ENCODE peak calls at places on chromosomes 12 and 14, in four cellular contexts. R is WERI-Rb-1, C is fibroblast of mammary gland, D is mucosa of descending colon. F is an unnamed sample.

GRCh38 chr12:29073631-29074239 is 75.3 kb upstream of the FAR2 start:
- DNase-seq in R (peak; percentile 24), C (peak; percentile 73), D (no peak), F (peak; percentile 48)

GRCh38 chr14:92751819-92752218 is 3.4 kb upstream of the LGMN start:
- DNase-seq in R (peak; percentile 32), C (no peak), D (no peak), F (no peak)

GRCh38 chr12:29158364-29158763 is 9.3 kb downstream of the FAR2 start:
- DNase-seq in R (no peak), C (no peak), D (no peak), F (no peak)

GRCh38 chr14:95432152-95433093 is 84.0 kb downstream of the SYNE3 start:
- DNase-seq in R (peak; percentile 81), C (peak; percentile 25), D (peak; percentile 71), F (peak; percentile 29)

GRCh38 chr12:57097554-57097835 is 8.6 kb downstream of the NAB2 start:
- DNase-seq in R (no peak), C (peak; percentile 31), D (no peak), F (no peak)

GRCh38 chr12:96502477-96502876 is 13.1 kb downstream of the CFAP54 start:
- DNase-seq in R (no peak), C (no peak), D (no peak), F (no peak)

GRCh38 chr12:129877383-129877782 is 26.4 kb downstream of the TMEM132D start:
- DNase-seq in R (peak; percentile 23), C (no peak), D (no peak), F (no peak)

GRCh38 chr12:32641287-32641901 is 37.7 kb upstream of the DNM1L start:
- DNase-seq in R (no peak), C (no peak), D (no peak), F (no peak)

GRCh38 chr14:32846821-32847220 is 91.9 kb upstream of the NPAS3 start:
- DNase-seq in R (no peak), C (no peak), D (no peak), F (no peak)

GRCh38 chr12:132483208-132483607 is 6.7 kb upstream of the FBRSL1 start:
- DNase-seq in R (no peak), C (no peak), D (no peak), F (no peak)

GRCh38 chr12:2397356-2398045 is 344.7 kb downstream of the CACNA1C start:
- DNase-seq in R (peak; percentile 71), C (no peak), D (no peak), F (no peak)

GRCh38 chr14:51018521-51018920 is 74.2 kb upstream of the PYGL start:
- DNase-seq in R (no peak), C (peak; percentile 59), D (no peak), F (peak; percentile 77)

GRCh38 chr12:79775355-79776073 is 84.8 kb upstream of the PAWR start:
- DNase-seq in R (no peak), C (no peak), D (no peak), F (no peak)

GRCh38 chr12:64569923-64570595 is 40.2 kb upstream of the RASSF3 start:
- DNase-seq in R (no peak), C (no peak), D (no peak), F (peak; percentile 36)

GRCh38 chr12:75766263-75767160 is 255.1 kb upstream of the KRR1 start:
- DNase-seq in R (no peak), C (peak; percentile 82), D (no peak), F (no peak)

GRCh38 chr12:50764116-50764860 is 387 bp downstream of the ATF1 start:
- DNase-seq in R (peak; percentile 34), C (peak; percentile 24), D (peak; percentile 84), F (peak; percentile 25)

GRCh38 chr12:123035841-123036240 is 55.4 kb downstream of the ARL6IP4 start:
- DNase-seq in R (no peak), C (no peak), D (no peak), F (no peak)

GRCh38 chr12:117284160-117284559 is 77.3 kb downstream of the NOS1 start:
- DNase-seq in R (peak; percentile 48), C (no peak), D (no peak), F (no peak)

GRCh38 chr12:56634837-56635538 is 4.9 kb upstream of the BAZ2A start:
- DNase-seq in R (peak; percentile 93), C (peak; percentile 85), D (peak; percentile 90), F (peak; percentile 78)

GRCh38 chr12:106267535-106267934 is 19.7 kb upstream of the CKAP4 start:
- DNase-seq in R (no peak), C (no peak), D (no peak), F (no peak)

GRCh38 chr12:113333111-113333750 is 1.7 kb downstream of the SLC8B1 start:
- DNase-seq in R (no peak), C (no peak), D (no peak), F (no peak)
- H3K4me3 ChIP-seq in R (no peak overlapping the region), C (no peak overlapping the region), D (no peak overlapping the region), F (no peak overlapping the region)

DNA sequence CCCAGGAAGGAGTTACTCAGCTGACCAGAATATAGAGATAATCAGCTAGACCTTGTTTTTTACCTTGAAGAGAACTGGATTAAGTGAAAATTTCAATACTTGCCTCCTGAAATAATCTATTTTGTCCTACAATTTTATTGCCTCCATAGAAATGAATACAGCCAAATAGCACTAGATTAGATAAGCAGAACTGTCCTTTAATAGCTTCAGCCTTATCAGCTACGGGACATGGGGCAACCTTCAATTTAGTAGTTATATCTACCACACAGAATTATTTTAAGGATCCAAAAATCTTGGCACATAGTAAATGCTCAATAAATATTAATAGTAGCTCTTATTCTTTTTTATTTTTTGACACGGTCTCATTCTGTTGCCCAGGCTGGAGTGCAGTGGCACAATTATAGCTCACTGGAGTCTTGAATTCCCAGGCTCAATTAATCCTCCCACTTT is 67.2 kb upstream of the PLEKHG3 start:
- DNase-seq in R (no peak), C (no peak), D (no peak), F (no peak)
- TF ChIP-seq CTCF in R (no peak), C (no peak), D (no peak), F (no peak)

DNA sequence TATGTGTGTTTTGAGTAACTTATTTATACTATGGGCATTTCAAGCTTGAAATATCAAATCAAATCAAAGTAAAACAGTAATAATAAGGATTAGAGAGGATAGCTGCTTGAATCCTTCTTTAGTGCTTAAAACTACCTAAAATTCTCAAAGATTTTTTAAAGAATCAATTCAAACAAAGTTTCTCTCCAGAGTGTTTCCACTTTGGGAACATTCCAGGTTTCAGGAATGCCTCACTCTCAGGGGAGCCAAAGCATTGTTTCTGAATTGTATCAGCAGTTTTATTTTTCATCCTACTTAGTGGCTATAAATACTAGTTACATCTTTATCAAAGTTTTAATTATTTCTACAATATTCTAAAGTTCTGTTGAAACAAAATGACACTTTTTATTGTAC is 796 bp downstream of the RASSF9 start:
- DNase-seq in R (no peak), C (peak; percentile 54), D (no peak), F (peak; percentile 57)
- H3K4me3 ChIP-seq in R (no peak overlapping the region), C (peak overlapping the region; percentile 48), D (no peak overlapping the region), F (peak overlapping the region; percentile 59)

GRCh38 chr12:107543841-107544240 is 141.8 kb upstream of the PWP1 start:
- DNase-seq in R (no peak), C (no peak), D (no peak), F (no peak)
- TF ChIP-seq CTCF in R (no peak), C (no peak), D (no peak), F (no peak)

DNA sequence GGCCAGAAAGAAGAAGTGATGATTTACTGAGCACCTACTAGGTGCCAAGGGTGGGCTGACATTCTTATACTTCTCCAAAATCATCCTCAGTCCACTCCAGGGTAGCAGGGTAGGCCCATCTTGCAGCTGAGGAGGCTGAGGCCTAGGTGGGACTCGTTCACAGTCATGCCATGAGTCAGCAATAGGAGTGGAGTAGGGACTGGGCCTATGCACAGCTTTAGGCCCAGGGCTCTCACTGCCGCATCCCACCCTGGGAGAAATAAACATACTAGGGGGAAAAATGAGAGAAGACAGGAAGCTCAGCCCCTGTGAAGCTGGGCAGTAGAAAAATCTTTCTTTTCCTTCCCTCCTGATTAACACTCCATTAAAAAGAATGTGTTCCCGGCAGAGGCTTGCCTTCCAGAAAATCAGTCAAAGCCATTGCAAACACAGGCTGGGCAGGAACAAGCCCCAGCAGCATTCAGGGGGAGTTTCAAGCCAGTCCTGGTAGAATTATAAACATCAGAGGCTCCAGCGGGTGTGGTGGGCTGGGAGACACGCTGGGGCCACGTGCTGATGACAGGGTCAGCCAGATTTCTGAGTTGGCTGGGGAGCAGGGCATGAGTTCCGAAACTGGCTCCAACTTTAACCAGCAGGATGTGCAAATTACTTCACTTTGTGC is 1.8 kb downstream of the HSPB8 start:
- DNase-seq in R (no peak), C (peak; percentile 68), D (no peak), F (peak; percentile 74)
- H3K4me3 ChIP-seq in R (no peak overlapping the region), C (peak overlapping the region; percentile 3), D (no peak overlapping the region), F (peak overlapping the region; percentile 63)